ENCODE peak calls at places on chromosomes 2 and 18, in five cellular contexts. Y, D, K, S and H are unnamed samples. For H3K9me3, the result is how much of the 10 kb centered on the place peaks cover.

GRCh38 chr18:58117685-58118403 is 73.8 kb downstream of the NEDD4L start:
- DNase-seq in Y (no peak), D (peak), S (no peak), K (peak), H (no peak)

GRCh38 chr2:167386694-167387093 is 498.4 kb downstream of the XIRP2 start:
- DNase-seq in K (no peak), D (no peak), Y (no peak), S (no peak), H (no peak)

GRCh38 chr2:231765496-231765929 is 15.6 kb downstream of the PDE6D start:
- DNase-seq in S (no peak), D (no peak), K (no peak), Y (no peak), H (no peak)

GRCh38 chr2:206274434-206275273 is at the start of gene ZDBF2:
- DNase-seq in D (peak), Y (peak), S (peak), K (peak), H (peak)

GRCh38 chr2:56338232-56338631 is 154.4 kb downstream of the CCDC85A start:
- DNase-seq in Y (no peak), D (no peak), S (no peak), K (no peak), H (no peak)

GRCh38 chr2:27496357-27497287 is at the start of gene GCKR:
- DNase-seq in Y (no peak), K (peak), S (no peak), D (peak), H (no peak)

GRCh38 chr2:130154773-130155765 is 10.2 kb upstream of the CCDC74B start:
- DNase-seq in K (no peak), Y (peak), D (no peak), S (no peak), H (no peak)

GRCh38 chr2:28300921-28301341 is 91.7 kb upstream of the FOSL2 start:
- DNase-seq in Y (no peak), S (no peak), K (peak), D (no peak), H (no peak)

GRCh38 chr2:190717764-190718651 is 69.1 kb downstream of the NAB1 start:
- DNase-seq in S (no peak), D (no peak), Y (no peak), K (no peak), H (no peak)

GRCh38 chr2:176612736-176613135 is 343.5 kb downstream of the MTX2 start:
- DNase-seq in K (peak), D (no peak), S (no peak), Y (no peak), H (no peak)

GRCh38 chr2:150994041-150994440 is 267.6 kb downstream of the RBM43 start:
- DNase-seq in Y (no peak), K (no peak), S (no peak), D (no peak), H (no peak)

GRCh38 chr2:47344890-47345583 is 57.9 kb upstream of the MSH2 start:
- DNase-seq in D (peak), K (peak), S (no peak), Y (peak), H (no peak)

GRCh38 chr18:36697905-36698304 is 130.9 kb downstream of the TPGS2 start:
- DNase-seq in D (no peak), Y (peak), S (no peak), K (no peak), H (no peak)

GRCh38 chr18:78685250-78685979 is 294.2 kb upstream of the SALL3 start:
- DNase-seq in D (peak), K (no peak), Y (no peak), S (no peak), H (no peak)

GRCh38 chr18:57859314-57859713 is 56.2 kb upstream of the ATP8B1 start:
- DNase-seq in K (peak), D (no peak), Y (no peak), S (no peak), H (no peak)

GRCh38 chr2:74924463-74925265 is 33.8 kb upstream of the POLE4 start:
- DNase-seq in D (no peak), S (no peak), Y (no peak), K (no peak), H (no peak)

GRCh38 chr18:40234217-40234616 is 1720.8 kb upstream of the PIK3C3 start:
- DNase-seq in D (no peak), K (no peak), S (no peak), Y (no peak), H (no peak)

GRCh38 chr2:217798743-217799552 is 203.8 kb downstream of the TNS1 start:
- DNase-seq in S (no peak), D (peak), K (no peak), Y (no peak), H (no peak)

GRCh38 chr2:73762571-73762970 is 17.3 kb downstream of the DUSP11 start:
- DNase-seq in D (no peak), Y (no peak), S (no peak), K (no peak), H (no peak)

GRCh38 chr2:219645631-219646527 is 18.4 kb downstream of the SLC4A3 start:
- DNase-seq in D (no peak), K (peak), Y (no peak), S (no peak), H (no peak)

GRCh38 chr2:8154936-8155335 is 526.9 kb upstream of the ID2 start:
- DNase-seq in S (no peak), Y (no peak), K (no peak), D (no peak), H (no peak)

GRCh38 chr2:78293768-78294167 is 731.7 kb upstream of the REG3G start:
- DNase-seq in K (no peak), Y (no peak), D (no peak), S (no peak), H (no peak)

GRCh38 chr2:39725401-39725800 is 53.7 kb downstream of the THUMPD2 start:
- DNase-seq in D (no peak), K (no peak), Y (no peak), S (no peak), H (no peak)

GRCh38 chr18:48695671-48696070 is 156.8 kb downstream of the CTIF start:
- DNase-seq in S (no peak), Y (no peak), D (no peak), K (no peak), H (no peak)

GRCh38 chr18:48694295-48694694 is 155.5 kb downstream of the CTIF start:
- DNase-seq in S (no peak), Y (peak), D (no peak), K (no peak), H (no peak)

GRCh38 chr18:48693625-48694262 is 154.9 kb downstream of the CTIF start:
- DNase-seq in Y (peak), K (no peak), S (no peak), D (no peak), H (no peak)

GRCh38 chr18:48690494-48690893 is 151.7 kb downstream of the CTIF start:
- DNase-seq in Y (peak), S (no peak), D (no peak), K (no peak), H (no peak)

GRCh38 chr18:48693006-48693405 is 154.2 kb downstream of the CTIF start:
- DNase-seq in Y (no peak), S (no peak), D (no peak), K (no peak), H (no peak)
- H3K9me3 ChIP-seq in Y (under half), S (under half), D (under half), K (under half), H (under half)

DNA sequence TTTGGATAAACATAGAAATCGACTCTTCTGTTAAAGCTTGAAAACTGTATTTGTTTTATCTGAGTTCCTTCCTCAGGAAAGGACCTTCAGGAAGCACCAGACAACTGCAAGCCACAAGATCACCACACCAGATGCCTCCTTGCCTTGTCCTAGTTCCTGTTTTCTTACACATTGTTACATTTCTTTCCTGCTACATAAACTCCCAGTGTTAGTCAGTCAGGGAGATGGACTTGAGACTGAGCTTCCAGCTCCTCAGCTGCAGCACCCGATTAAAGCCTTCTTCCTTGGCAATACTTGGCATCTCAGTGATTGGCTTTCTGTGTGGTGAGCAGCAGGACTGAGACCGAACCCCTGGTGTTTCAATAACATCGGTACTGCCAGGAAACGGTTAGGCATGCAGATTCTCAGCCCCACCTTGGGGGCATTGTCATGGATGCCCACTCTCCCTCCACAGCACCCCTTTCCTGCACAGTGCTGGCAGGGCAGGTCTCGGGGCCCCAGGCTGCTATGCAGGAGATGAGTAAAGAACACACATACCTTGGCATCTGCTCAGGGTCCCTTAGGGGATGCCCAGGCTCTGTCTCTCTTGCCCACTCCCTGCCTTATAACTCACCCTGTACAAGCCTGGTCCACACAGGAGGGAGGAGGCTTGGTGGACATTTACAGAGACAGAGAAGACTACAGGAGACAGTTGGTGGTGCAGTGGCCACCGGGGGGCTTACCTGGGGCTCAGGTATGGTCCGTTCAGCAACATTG is 32.6 kb downstream of the ANKMY1 start:
- DNase-seq in K (no peak), D (no peak), Y (no peak), S (no peak), H (no peak)
- H3K9me3 ChIP-seq in K (under half), D (under half), Y (under half), S (under half), H (under half)

GRCh38 chr2:159573294-159573693 is 43.1 kb downstream of the BAZ2B start:
- DNase-seq in K (no peak), D (no peak), Y (no peak), S (no peak), H (no peak)
- H3K9me3 ChIP-seq in K (under half), D (under half), Y (under half), S (under half), H (under half)

GRCh38 chr2:157107877-157108276 is 149.6 kb upstream of the GALNT5 start:
- DNase-seq in D (no peak), Y (no peak), S (no peak), K (peak), H (no peak)
- H3K9me3 ChIP-seq in D (under half), Y (under half), S (under half), K (under half), H (under half)

DNA sequence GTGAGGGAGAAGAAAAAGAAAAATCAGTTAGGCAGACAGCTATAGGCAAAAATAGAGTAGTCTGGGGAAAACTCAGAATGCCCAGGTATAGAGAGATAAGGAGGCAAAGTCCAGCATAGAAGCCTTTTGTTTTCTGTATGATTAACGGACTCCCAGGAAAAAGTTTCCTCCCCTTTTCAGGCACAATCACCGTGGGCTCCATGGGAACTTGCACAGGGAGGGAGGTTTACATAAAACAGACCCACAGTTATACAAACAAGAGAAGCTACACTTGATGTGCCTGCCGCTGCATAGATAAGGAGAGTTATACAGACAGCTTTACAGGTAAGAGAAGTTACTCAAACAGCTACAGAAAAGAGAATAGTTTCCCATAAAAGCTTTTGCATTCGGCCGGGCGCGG is 39.2 kb upstream of the SULT1C3 start:
- DNase-seq in Y (no peak), D (no peak), K (peak), S (no peak), H (no peak)
- H3K9me3 ChIP-seq in Y (under half), D (under half), K (under half), S (under half), H (under half)

DNA sequence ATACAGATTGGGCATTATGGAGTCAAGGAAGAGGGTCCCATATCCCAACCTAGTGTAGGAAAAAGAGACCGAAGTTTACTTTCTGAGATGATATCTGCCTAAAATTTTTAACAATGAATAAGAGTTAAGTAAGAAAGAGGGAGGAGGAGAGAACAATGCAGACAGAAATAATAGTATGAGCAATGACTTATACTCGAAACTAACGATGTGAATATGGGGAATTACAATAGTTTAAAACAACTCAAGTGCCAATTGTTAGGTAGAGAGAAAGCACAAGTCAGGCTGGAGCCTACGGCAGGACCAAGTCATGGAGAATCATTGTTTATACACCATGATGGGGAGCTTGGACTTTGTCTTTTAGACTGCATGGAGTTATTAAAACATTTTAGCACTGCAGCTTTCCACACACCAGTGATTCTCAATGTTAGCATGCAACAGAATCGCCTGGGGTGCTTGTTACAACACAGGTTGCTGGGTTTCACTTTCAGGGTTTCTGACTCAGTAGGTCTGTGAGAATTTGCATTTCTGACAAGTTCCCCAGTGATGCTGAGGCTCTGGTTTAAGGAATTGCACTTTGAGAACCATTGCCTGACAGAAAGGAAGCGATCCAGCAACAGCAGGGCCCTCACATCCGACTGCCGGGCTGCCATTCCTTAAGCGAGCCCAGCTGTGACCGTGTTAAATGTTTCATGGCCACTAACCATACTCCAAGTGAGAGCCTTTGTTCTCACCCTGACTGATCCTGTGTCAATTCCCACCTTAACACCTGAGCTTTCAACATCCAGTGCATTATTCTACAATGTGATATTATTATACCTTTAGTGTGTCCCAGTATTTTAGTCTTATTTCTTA is 511.3 kb downstream of the DCDC2C start:
- DNase-seq in K (no peak), D (no peak), Y (no peak), S (no peak), H (no peak)
- H3K9me3 ChIP-seq in K (under half), D (under half), Y (under half), S (under half), H (under half)